ENCODE peak calls at places on chromosome 4, in six cellular contexts. V is lower lobe of right lung; U is fibroblast of the aortic adventitia; Q is neural progenitor cell; G is CD8-positive, alpha-beta T cell; P is AG04449. H is an unnamed sample.

GRCh38 chr4:37584087-37584486 is 102.1 kb downstream of the RELL1 start:
- DNase-seq in V (no peak), U (no peak), Q (no peak), G (no peak), P (no peak), H (no peak)

GRCh38 chr4:66688674-66689073 is 856.6 kb downstream of the CENPC start:
- DNase-seq in V (no peak), U (peak), Q (no peak), G (no peak), P (no peak), H (peak)

GRCh38 chr4:107248571-107248970 is 212.5 kb upstream of the DKK2 start:
- DNase-seq in V (no peak), U (peak), Q (no peak), G (no peak), P (no peak), H (no peak)

GRCh38 chr4:157096439-157096838 is 20.5 kb downstream of the GLRB start:
- DNase-seq in V (no peak), U (peak), Q (no peak), G (no peak), P (no peak), H (peak)

GRCh38 chr4:53622739-53623151 is 31.5 kb upstream of the LNX1 start:
- DNase-seq in V (no peak), U (peak), Q (no peak), G (no peak), P (peak), H (peak)

GRCh38 chr4:113141901-113142346 is 92.5 kb downstream of the ANK2 start:
- DNase-seq in V (no peak), U (peak), Q (no peak), G (no peak), P (peak), H (peak)

GRCh38 chr4:3484057-3484973 is 21.2 kb downstream of the DOK7 start:
- DNase-seq in V (no peak), U (no peak), Q (no peak), G (no peak), P (no peak), H (no peak)

GRCh38 chr4:100929135-100929534 is 411.3 kb upstream of the EMCN start:
- DNase-seq in V (no peak), U (peak), Q (no peak), G (no peak), P (no peak), H (no peak)

GRCh38 chr4:24657768-24658617 is 73.6 kb upstream of the DHX15 start:
- DNase-seq in V (peak), U (peak), Q (peak), G (no peak), P (no peak), H (peak)

GRCh38 chr4:76597423-76597979 is 162.5 kb downstream of the SHROOM3 start:
- DNase-seq in V (no peak), U (no peak), Q (no peak), G (no peak), P (no peak), H (no peak)

DNA sequence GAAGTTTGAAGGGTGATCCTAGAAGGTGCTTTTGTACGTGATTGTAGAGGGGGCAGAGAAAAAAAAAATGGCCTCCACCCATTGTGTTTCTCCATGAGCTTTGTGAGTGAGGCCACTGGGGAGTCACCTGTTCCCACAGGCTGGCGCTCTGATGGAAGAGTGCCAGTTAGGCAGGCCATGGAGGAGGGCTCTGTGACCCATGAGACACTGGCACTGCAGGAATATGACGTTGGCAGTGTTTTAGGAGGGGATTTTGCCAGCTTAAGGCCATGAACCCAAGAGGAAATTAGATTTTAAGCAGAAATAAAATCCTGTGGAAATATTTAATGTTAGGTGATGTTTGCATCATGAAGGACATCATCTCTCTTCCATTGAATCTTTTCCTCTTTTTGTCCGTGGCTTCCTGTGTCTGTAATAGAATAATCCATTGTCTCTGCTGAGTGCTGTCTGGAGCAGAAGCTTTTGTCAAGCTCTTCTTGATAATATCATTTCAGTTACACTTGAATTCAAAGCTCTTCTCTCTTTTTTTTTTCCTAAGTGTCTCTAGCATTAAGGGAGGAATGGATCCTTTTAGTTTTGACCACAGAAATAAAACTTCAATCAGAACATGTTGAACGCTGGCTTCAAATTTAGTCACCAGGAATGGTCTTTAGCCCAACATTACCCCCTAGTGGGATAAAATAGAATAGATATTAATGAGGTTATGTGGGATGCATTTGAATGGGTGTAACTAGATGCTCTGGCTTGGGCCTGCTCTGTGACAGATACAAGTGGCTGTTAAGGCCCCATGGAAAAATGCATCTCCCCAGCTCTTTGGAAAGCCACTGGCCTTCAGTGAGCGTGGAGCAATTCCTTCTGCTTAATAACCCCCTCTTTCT is 41.0 kb upstream of the UCP1 start:
- DNase-seq in V (no peak), U (peak), Q (peak), G (no peak), P (no peak), H (peak)
- TF ChIP-seq CTCF in V (peak), U (peak), Q (peak), G (peak), P (peak), H (peak)

DNA sequence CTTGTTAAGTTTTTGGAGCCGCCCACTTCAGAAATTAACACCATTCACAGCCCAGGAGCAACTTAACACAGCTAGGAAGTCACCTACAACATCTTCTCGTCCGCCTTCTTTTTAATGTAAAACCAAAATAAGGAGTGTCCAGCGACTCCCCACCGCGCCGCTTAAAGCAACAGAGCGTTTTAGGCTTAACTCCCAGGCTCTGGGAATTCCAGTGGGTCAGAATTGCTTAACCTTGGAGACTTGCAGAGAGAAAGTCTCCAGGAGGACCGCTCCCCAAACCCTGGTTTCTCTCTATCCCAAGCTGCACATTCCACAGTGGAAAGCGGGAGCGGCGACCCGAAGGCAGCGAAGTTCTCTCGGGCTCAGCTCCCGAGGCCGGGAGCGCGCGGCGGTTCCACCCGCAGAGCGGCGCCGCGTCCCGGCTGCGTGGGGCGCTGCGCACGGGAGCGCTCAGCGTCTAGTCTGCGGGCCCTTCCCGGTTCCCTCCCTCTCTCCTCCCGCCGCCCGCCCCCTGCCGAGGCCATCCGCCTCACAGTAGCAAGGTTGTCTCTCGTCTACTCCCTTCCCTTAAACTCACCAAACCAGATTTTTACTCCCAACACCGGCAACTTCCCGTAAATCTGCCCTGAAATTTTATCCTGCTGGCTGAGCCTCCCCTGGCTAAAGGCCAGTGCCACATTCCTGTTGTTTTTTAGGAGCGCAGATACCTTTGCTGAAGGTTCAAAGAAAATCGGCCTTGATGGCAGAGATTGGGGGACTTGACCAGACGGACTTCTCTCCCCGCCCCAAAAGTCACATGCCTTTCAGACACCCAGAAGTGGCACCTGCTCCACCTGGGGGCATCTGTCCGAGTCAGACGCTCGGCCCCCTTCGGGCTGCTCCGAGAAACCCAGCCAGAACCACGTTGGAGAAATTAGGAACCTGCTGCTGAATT is at the start of gene RBM47:
- DNase-seq in V (peak), U (peak), Q (peak), G (peak), P (no peak), H (peak)
- H3K4me3 ChIP-seq in V (peak), U (peak), Q (peak), G (peak), P (peak), H (peak)

GRCh38 chr4:73922766-73923630 is 53.8 kb downstream of the CXCL1 start:
- DNase-seq in V (no peak), U (peak), Q (no peak), G (no peak), P (no peak), H (peak)
- TF ChIP-seq CTCF in V (peak), U (peak), Q (peak), G (no peak), P (peak), H (peak)

GRCh38 chr4:152682143-152682542 is 2.3 kb upstream of the TMEM154 start:
- DNase-seq in V (no peak), U (no peak), Q (no peak), G (no peak), P (no peak), H (no peak)
- H3K4me3 ChIP-seq in V (no peak), U (no peak), Q (no peak), G (no peak), P (no peak), H (no peak)

GRCh38 chr4:115790812-115791211 is 677.4 kb upstream of the NDST4 start:
- DNase-seq in V (no peak), U (no peak), Q (no peak), G (no peak), P (no peak), H (no peak)
- TF ChIP-seq CTCF in V (no peak), U (no peak), Q (peak), G (no peak), P (no peak), H (no peak)

GRCh38 chr4:26804451-26804850 is 56.2 kb upstream of the STIM2 start:
- DNase-seq in V (no peak), U (no peak), Q (no peak), G (no peak), P (no peak), H (no peak)
- H3K4me3 ChIP-seq in V (no peak), U (no peak), Q (no peak), G (no peak), P (no peak), H (no peak)

GRCh38 chr4:143782521-143782920 is 82.0 kb upstream of the FREM3 start:
- DNase-seq in V (no peak), U (no peak), Q (no peak), G (no peak), P (no peak), H (no peak)
- TF ChIP-seq CTCF in V (no peak), U (no peak), Q (no peak), G (no peak), P (no peak), H (no peak)

GRCh38 chr4:41752081-41752836 is 3.7 kb upstream of the PHOX2B start:
- DNase-seq in V (no peak), U (no peak), Q (no peak), G (no peak), P (no peak), H (no peak)

GRCh38 chr4:41750158-41750623 is 1.7 kb upstream of the PHOX2B start:
- DNase-seq in V (no peak), U (no peak), Q (peak), G (no peak), P (no peak), H (no peak)

GRCh38 chr4:41749650-41750049 is 1.1 kb upstream of the PHOX2B start:
- DNase-seq in V (no peak), U (no peak), Q (peak), G (no peak), P (no peak), H (no peak)

GRCh38 chr4:41750624-41751324 is 2.2 kb upstream of the PHOX2B start:
- DNase-seq in V (no peak), U (no peak), Q (peak), G (no peak), P (no peak), H (no peak)

DNA sequence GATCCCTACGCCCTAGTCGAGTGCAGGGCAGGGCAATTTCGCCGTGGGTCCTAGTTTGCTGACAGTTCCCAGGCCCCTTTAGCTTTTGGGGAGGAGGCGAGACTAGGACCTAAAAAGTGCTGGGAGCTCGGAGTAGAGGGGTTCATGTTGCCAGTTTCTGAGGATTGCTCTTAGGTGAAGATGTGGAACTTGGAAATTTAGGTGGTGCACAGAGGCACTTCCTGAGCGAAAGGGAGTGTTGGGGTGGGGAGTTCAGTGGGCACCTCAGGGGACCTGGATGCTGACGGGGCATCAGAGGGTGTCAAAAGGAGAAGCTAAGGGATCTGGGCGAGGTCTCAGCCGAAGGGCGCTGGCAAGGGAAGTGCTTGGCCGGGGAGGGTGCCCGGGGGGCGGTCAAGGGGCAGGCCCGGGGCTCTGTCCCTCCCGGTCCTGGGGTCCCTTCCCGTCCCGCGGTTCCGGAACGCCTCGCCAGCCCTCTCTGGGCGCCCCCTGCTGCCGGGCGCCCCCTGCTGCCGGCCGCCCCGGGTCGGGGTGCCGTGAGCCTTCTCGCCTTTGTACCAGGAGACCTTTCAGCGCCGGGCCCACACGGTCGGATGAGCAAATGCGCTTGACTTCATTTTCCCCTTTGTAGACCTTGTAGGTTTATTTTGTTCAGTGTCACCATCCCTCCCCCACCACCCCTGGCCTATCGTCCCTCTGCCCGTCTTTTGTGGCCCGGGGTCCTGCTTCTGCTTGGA is 3.0 kb upstream of the PHOX2B start:
- DNase-seq in V (no peak), U (no peak), Q (peak), G (no peak), P (no peak), H (no peak)
- H3K4me3 ChIP-seq in V (no peak), U (no peak), Q (peak), G (no peak), P (no peak), H (no peak)

H was measured in fibroblast of pulmonary artery.